ENCODE peak calls at places on chromosomes 6 and 20, in six cellular contexts. T is activated T-cell treated with anti-CD3 and anti-CD28 coated beads, Interleukin-2, amount 50 U/mL, for 72 hours; Z is neural crest cell; M is AG08395; Y is lung; W is activated CD4-positive, alpha-beta T cell treated with anti-CD3 and anti-CD28 coated beads, Interleukin-2, amount 10 ng/mL, durations not matched to agents 7 days and 5 days. V is an unnamed sample.

GRCh38 chr20:2133318-2134183 is 31.9 kb downstream of the STK35 start:
- DNase-seq in W (no peak), Z (no peak), M (peak), Y (no peak), T (no peak), V (no peak)

GRCh38 chr20:1437222-1437904 is 29.3 kb downstream of the NSFL1C start:
- DNase-seq in T (peak), Z (peak), Y (peak), W (peak), M (peak), V (peak)

GRCh38 chr6:144140859-144141258 is 9.5 kb upstream of the STX11 start:
- DNase-seq in Y (no peak), T (no peak), Z (no peak), W (no peak), M (no peak), V (no peak)

GRCh38 chr6:121216928-121217327 is 117.4 kb downstream of the TBC1D32 start:
- DNase-seq in Y (no peak), W (no peak), T (no peak), Z (no peak), M (no peak), V (no peak)

GRCh38 chr20:45592574-45593189 is 13.6 kb upstream of the WFDC8 start:
- DNase-seq in M (peak), T (peak), Y (no peak), Z (peak), W (peak), V (no peak)

GRCh38 chr6:170291271-170292110 is 613 bp upstream of the DLL1 start:
- DNase-seq in T (peak), W (peak), Y (no peak), M (no peak), Z (peak), V (no peak)

GRCh38 chr20:9253140-9253539 is 184.3 kb downstream of the PLCB4 start:
- DNase-seq in Y (no peak), Z (no peak), W (no peak), M (no peak), T (no peak), V (no peak)

GRCh38 chr6:147715035-147715434 is 206.5 kb downstream of the SAMD5 start:
- DNase-seq in T (no peak), M (no peak), Z (no peak), W (no peak), Y (no peak), V (no peak)

GRCh38 chr20:33832113-33832853 is 21.1 kb downstream of the CHMP4B start:
- DNase-seq in M (no peak), W (no peak), T (no peak), Z (peak), Y (no peak), V (no peak)

GRCh38 chr6:113560908-113561307 is 296.2 kb upstream of the MARCKS start:
- DNase-seq in W (no peak), M (peak), T (no peak), Y (no peak), Z (no peak), V (no peak)

GRCh38 chr6:39567091-39567490 is 158.1 kb downstream of the KIF6 start:
- DNase-seq in Z (no peak), W (no peak), T (no peak), M (no peak), Y (no peak), V (no peak)

GRCh38 chr6:46263709-46264091 is 92.9 kb upstream of the ENPP5 start:
- DNase-seq in T (no peak), Y (no peak), M (peak), W (no peak), Z (no peak), V (no peak)

GRCh38 chr6:118783931-118784528 is 109.9 kb upstream of the ASF1A start:
- DNase-seq in W (no peak), T (no peak), Z (no peak), Y (no peak), M (no peak), V (no peak)

V was measured in type B pancreatic cell.